ENCODE peak calls at places on chromosomes 4 and X, in ten cellular contexts. One of them, this sample, is unnamed.

GRCh38 chrX:9902651-9903050 is 64.5 kb upstream of the CLDN34 start:
- DNase-seq in SK-N-SH: no peak
- DNase-seq in neural progenitor cell: no peak
- DNase-seq in foreskin fibroblast: peak
- DNase-seq in tibial artery: no peak
- DNase-seq in cardiac fibroblast: no peak
- DNase-seq in adrenal gland: peak
- DNase-seq in fibroblast of pulmonary artery: no peak
- DNase-seq in astrocyte of the cerebellum: no peak
- DNase-seq in WERI-Rb-1: no peak
- DNase-seq in this sample: no peak

GRCh38 chrX:104565791-104566687 is at the start of gene IL1RAPL2:
- DNase-seq in adrenal gland: no peak
- DNase-seq in fibroblast of pulmonary artery: peak
- DNase-seq in SK-N-SH: peak
- DNase-seq in cardiac fibroblast: peak
- DNase-seq in foreskin fibroblast: peak
- DNase-seq in astrocyte of the cerebellum: peak
- DNase-seq in tibial artery: no peak
- DNase-seq in WERI-Rb-1: peak
- DNase-seq in neural progenitor cell: peak
- DNase-seq in this sample: no peak

GRCh38 chr4:16116493-16116990 is 32.7 kb upstream of the PROM1 start:
- DNase-seq in foreskin fibroblast: no peak
- DNase-seq in SK-N-SH: no peak
- DNase-seq in WERI-Rb-1: no peak
- DNase-seq in adrenal gland: no peak
- DNase-seq in neural progenitor cell: no peak
- DNase-seq in tibial artery: no peak
- DNase-seq in astrocyte of the cerebellum: no peak
- DNase-seq in fibroblast of pulmonary artery: no peak
- DNase-seq in cardiac fibroblast: no peak
- DNase-seq in this sample: no peak

GRCh38 chr4:147822128-147822527 is 90.2 kb downstream of the ARHGAP10 start:
- DNase-seq in neural progenitor cell: no peak
- DNase-seq in SK-N-SH: no peak
- DNase-seq in cardiac fibroblast: peak
- DNase-seq in foreskin fibroblast: peak
- DNase-seq in WERI-Rb-1: no peak
- DNase-seq in tibial artery: peak
- DNase-seq in adrenal gland: peak
- DNase-seq in astrocyte of the cerebellum: no peak
- DNase-seq in fibroblast of pulmonary artery: peak
- DNase-seq in this sample: no peak

GRCh38 chr4:46389301-46389761 is 597 bp downstream of the GABRA2 start:
- DNase-seq in WERI-Rb-1: peak
- DNase-seq in cardiac fibroblast: peak
- DNase-seq in adrenal gland: no peak
- DNase-seq in foreskin fibroblast: no peak
- DNase-seq in astrocyte of the cerebellum: no peak
- DNase-seq in fibroblast of pulmonary artery: peak
- DNase-seq in tibial artery: no peak
- DNase-seq in SK-N-SH: peak
- DNase-seq in neural progenitor cell: peak
- DNase-seq in this sample: no peak

GRCh38 chrX:109952985-109953905 is 49.7 kb upstream of the TMEM164 start:
- DNase-seq in foreskin fibroblast: no peak
- DNase-seq in astrocyte of the cerebellum: no peak
- DNase-seq in neural progenitor cell: no peak
- DNase-seq in adrenal gland: no peak
- DNase-seq in SK-N-SH: no peak
- DNase-seq in cardiac fibroblast: peak
- DNase-seq in WERI-Rb-1: no peak
- DNase-seq in fibroblast of pulmonary artery: peak
- DNase-seq in tibial artery: no peak
- DNase-seq in this sample: no peak

GRCh38 chr4:140980426-140981200 is 152.7 kb downstream of the RNF150 start:
- DNase-seq in fibroblast of pulmonary artery: no peak
- DNase-seq in foreskin fibroblast: no peak
- DNase-seq in neural progenitor cell: no peak
- DNase-seq in tibial artery: no peak
- DNase-seq in SK-N-SH: no peak
- DNase-seq in WERI-Rb-1: no peak
- DNase-seq in cardiac fibroblast: no peak
- DNase-seq in adrenal gland: no peak
- DNase-seq in astrocyte of the cerebellum: no peak
- DNase-seq in this sample: no peak

GRCh38 chr4:69750346-69750745 is 10.1 kb downstream of the SULT1B1 start:
- DNase-seq in astrocyte of the cerebellum: no peak
- DNase-seq in adrenal gland: no peak
- DNase-seq in tibial artery: no peak
- DNase-seq in cardiac fibroblast: no peak
- DNase-seq in SK-N-SH: no peak
- DNase-seq in neural progenitor cell: no peak
- DNase-seq in fibroblast of pulmonary artery: peak
- DNase-seq in foreskin fibroblast: peak
- DNase-seq in WERI-Rb-1: no peak
- DNase-seq in this sample: no peak

GRCh38 chr4:74948279-74948678 is 15.4 kb downstream of the PARM1 start:
- DNase-seq in tibial artery: no peak
- DNase-seq in WERI-Rb-1: no peak
- DNase-seq in neural progenitor cell: no peak
- DNase-seq in foreskin fibroblast: no peak
- DNase-seq in cardiac fibroblast: no peak
- DNase-seq in astrocyte of the cerebellum: no peak
- DNase-seq in SK-N-SH: no peak
- DNase-seq in adrenal gland: no peak
- DNase-seq in fibroblast of pulmonary artery: no peak
- DNase-seq in this sample: no peak

GRCh38 chr4:54192811-54193210 is 36.3 kb upstream of the PDGFRA start:
- DNase-seq in SK-N-SH: no peak
- DNase-seq in foreskin fibroblast: no peak
- DNase-seq in fibroblast of pulmonary artery: no peak
- DNase-seq in adrenal gland: no peak
- DNase-seq in cardiac fibroblast: no peak
- DNase-seq in WERI-Rb-1: peak
- DNase-seq in tibial artery: no peak
- DNase-seq in neural progenitor cell: no peak
- DNase-seq in astrocyte of the cerebellum: no peak
- DNase-seq in this sample: no peak

GRCh38 chrX:72243472-72243871 is 4.6 kb upstream of the ERCC6L start:
- DNase-seq in WERI-Rb-1: no peak
- DNase-seq in foreskin fibroblast: peak
- DNase-seq in fibroblast of pulmonary artery: peak
- DNase-seq in neural progenitor cell: no peak
- DNase-seq in tibial artery: no peak
- DNase-seq in cardiac fibroblast: peak
- DNase-seq in adrenal gland: peak
- DNase-seq in SK-N-SH: no peak
- DNase-seq in astrocyte of the cerebellum: peak
- DNase-seq in this sample: no peak

GRCh38 chrX:122219226-122219625 is 964.9 kb upstream of the GRIA3 start:
- DNase-seq in astrocyte of the cerebellum: no peak
- DNase-seq in neural progenitor cell: no peak
- DNase-seq in SK-N-SH: no peak
- DNase-seq in tibial artery: no peak
- DNase-seq in cardiac fibroblast: no peak
- DNase-seq in foreskin fibroblast: peak
- DNase-seq in WERI-Rb-1: no peak
- DNase-seq in fibroblast of pulmonary artery: no peak
- DNase-seq in adrenal gland: no peak
- DNase-seq in this sample: no peak

GRCh38 chrX:38799995-38800394 is 1.3 kb upstream of the MID1IP1 start:
- DNase-seq in foreskin fibroblast: no peak
- DNase-seq in fibroblast of pulmonary artery: no peak
- DNase-seq in SK-N-SH: no peak
- DNase-seq in tibial artery: no peak
- DNase-seq in astrocyte of the cerebellum: no peak
- DNase-seq in cardiac fibroblast: no peak
- DNase-seq in neural progenitor cell: no peak
- DNase-seq in WERI-Rb-1: peak
- DNase-seq in adrenal gland: no peak
- DNase-seq in this sample: no peak
- TF ChIP-seq CTCF in foreskin fibroblast: no peak
- TF ChIP-seq CTCF in fibroblast of pulmonary artery: no peak
- TF ChIP-seq CTCF in SK-N-SH: no peak
- TF ChIP-seq CTCF in tibial artery: no peak
- TF ChIP-seq CTCF in astrocyte of the cerebellum: no peak
- TF ChIP-seq CTCF in cardiac fibroblast: no peak
- TF ChIP-seq CTCF in neural progenitor cell: no peak
- TF ChIP-seq CTCF in WERI-Rb-1: peak
- TF ChIP-seq CTCF in adrenal gland: no peak
- TF ChIP-seq CTCF in this sample: no peak

DNA sequence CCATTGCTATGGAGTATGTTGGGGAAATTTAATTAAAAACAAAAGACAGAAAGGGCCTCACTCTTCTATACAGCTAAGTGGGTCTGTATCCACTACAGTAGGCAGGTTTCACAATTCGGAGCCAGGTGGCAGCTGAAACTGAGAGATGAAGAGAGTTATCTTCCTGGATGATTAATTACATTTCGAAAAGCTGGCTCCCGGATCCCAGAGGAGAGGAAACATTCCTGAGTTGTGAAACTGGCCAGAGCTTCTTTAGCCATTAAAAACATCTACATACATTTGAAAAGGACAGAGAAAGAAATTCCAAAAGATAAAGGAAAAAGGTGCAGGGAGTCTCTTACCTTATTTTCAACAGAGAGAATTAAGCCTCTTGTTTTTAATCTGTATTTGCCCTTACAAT is 15.5 kb upstream of the PDZD4 start:
- DNase-seq in cardiac fibroblast: peak
- DNase-seq in adrenal gland: no peak
- DNase-seq in neural progenitor cell: no peak
- DNase-seq in astrocyte of the cerebellum: no peak
- DNase-seq in tibial artery: no peak
- DNase-seq in foreskin fibroblast: peak
- DNase-seq in fibroblast of pulmonary artery: peak
- DNase-seq in SK-N-SH: no peak
- DNase-seq in WERI-Rb-1: no peak
- DNase-seq in this sample: no peak
- H3K4me3 ChIP-seq in cardiac fibroblast: no peak
- H3K4me3 ChIP-seq in adrenal gland: no peak
- H3K4me3 ChIP-seq in neural progenitor cell: no peak
- H3K4me3 ChIP-seq in astrocyte of the cerebellum: no peak
- H3K4me3 ChIP-seq in tibial artery: no peak
- H3K4me3 ChIP-seq in foreskin fibroblast: no peak
- H3K4me3 ChIP-seq in fibroblast of pulmonary artery: no peak
- H3K4me3 ChIP-seq in SK-N-SH: no peak
- H3K4me3 ChIP-seq in WERI-Rb-1: no peak
- H3K4me3 ChIP-seq in this sample: no peak

GRCh38 chr4:108779958-108780357 is 17.1 kb upstream of the ETNPPL start:
- DNase-seq in cardiac fibroblast: no peak
- DNase-seq in SK-N-SH: no peak
- DNase-seq in foreskin fibroblast: peak
- DNase-seq in neural progenitor cell: no peak
- DNase-seq in fibroblast of pulmonary artery: no peak
- DNase-seq in tibial artery: no peak
- DNase-seq in astrocyte of the cerebellum: no peak
- DNase-seq in adrenal gland: no peak
- DNase-seq in WERI-Rb-1: no peak
- DNase-seq in this sample: no peak

GRCh38 chr4:108787724-108788123 is 24.9 kb upstream of the ETNPPL start:
- DNase-seq in adrenal gland: no peak
- DNase-seq in foreskin fibroblast: no peak
- DNase-seq in fibroblast of pulmonary artery: no peak
- DNase-seq in tibial artery: no peak
- DNase-seq in WERI-Rb-1: no peak
- DNase-seq in astrocyte of the cerebellum: no peak
- DNase-seq in neural progenitor cell: no peak
- DNase-seq in SK-N-SH: no peak
- DNase-seq in cardiac fibroblast: no peak
- DNase-seq in this sample: no peak

GRCh38 chr4:108786351-108786750 is 23.5 kb upstream of the ETNPPL start:
- DNase-seq in neural progenitor cell: no peak
- DNase-seq in tibial artery: no peak
- DNase-seq in foreskin fibroblast: no peak
- DNase-seq in cardiac fibroblast: no peak
- DNase-seq in fibroblast of pulmonary artery: no peak
- DNase-seq in adrenal gland: no peak
- DNase-seq in WERI-Rb-1: no peak
- DNase-seq in SK-N-SH: no peak
- DNase-seq in astrocyte of the cerebellum: no peak
- DNase-seq in this sample: no peak

GRCh38 chr4:108787106-108787505 is 24.3 kb upstream of the ETNPPL start:
- DNase-seq in astrocyte of the cerebellum: no peak
- DNase-seq in SK-N-SH: no peak
- DNase-seq in WERI-Rb-1: no peak
- DNase-seq in adrenal gland: no peak
- DNase-seq in cardiac fibroblast: no peak
- DNase-seq in fibroblast of pulmonary artery: no peak
- DNase-seq in tibial artery: no peak
- DNase-seq in foreskin fibroblast: no peak
- DNase-seq in neural progenitor cell: no peak
- DNase-seq in this sample: no peak

DNA sequence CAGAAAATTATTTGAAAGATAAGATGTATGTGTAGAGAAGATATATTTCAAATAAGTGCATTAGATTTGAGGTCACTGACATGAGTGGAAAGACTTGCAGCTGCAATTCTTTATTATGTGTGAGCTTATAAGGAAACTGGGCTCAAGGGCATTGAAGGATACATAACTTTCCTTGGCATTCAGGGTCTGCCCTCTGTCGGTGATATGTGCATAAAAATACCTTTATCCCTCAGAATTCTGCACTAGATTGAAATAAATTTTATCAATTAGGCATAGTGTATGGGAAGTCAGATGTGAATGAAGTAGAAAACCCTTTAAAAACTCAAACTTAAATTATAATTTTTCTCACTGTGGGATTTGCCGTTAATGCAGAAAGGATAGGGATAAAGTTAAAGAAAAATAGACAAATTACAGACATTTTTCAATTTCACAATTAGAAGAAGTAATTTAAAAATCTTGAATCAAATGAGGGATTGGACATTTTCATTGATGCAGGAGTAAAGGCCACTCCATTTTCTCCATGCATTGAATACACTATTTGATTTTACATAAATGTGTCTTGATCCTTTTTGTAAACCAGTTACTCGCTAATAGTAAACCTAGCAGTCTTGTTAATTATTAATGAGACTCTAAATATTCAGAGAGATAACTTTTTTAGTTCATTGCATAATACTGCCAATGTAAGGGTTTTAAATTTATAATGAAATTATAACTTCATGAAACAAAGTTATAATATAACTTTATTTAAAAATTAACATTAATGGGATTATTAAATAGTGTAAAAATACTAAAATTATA is 21.0 kb upstream of the ETNPPL start:
- DNase-seq in WERI-Rb-1: no peak
- DNase-seq in tibial artery: no peak
- DNase-seq in adrenal gland: no peak
- DNase-seq in foreskin fibroblast: peak
- DNase-seq in SK-N-SH: no peak
- DNase-seq in neural progenitor cell: no peak
- DNase-seq in cardiac fibroblast: peak
- DNase-seq in fibroblast of pulmonary artery: peak
- DNase-seq in astrocyte of the cerebellum: peak
- DNase-seq in this sample: no peak
- TF ChIP-seq CTCF in WERI-Rb-1: peak
- TF ChIP-seq CTCF in tibial artery: no peak
- TF ChIP-seq CTCF in adrenal gland: peak
- TF ChIP-seq CTCF in foreskin fibroblast: peak
- TF ChIP-seq CTCF in SK-N-SH: peak
- TF ChIP-seq CTCF in neural progenitor cell: peak
- TF ChIP-seq CTCF in cardiac fibroblast: no peak
- TF ChIP-seq CTCF in fibroblast of pulmonary artery: peak
- TF ChIP-seq CTCF in astrocyte of the cerebellum: peak
- TF ChIP-seq CTCF in this sample: peak

GRCh38 chrX:39175418-39176057 is 374.3 kb downstream of the MID1IP1 start:
- DNase-seq in neural progenitor cell: no peak
- DNase-seq in astrocyte of the cerebellum: no peak
- DNase-seq in foreskin fibroblast: no peak
- DNase-seq in WERI-Rb-1: no peak
- DNase-seq in fibroblast of pulmonary artery: no peak
- DNase-seq in cardiac fibroblast: no peak
- DNase-seq in tibial artery: no peak
- DNase-seq in adrenal gland: no peak
- DNase-seq in SK-N-SH: no peak
- DNase-seq in this sample: no peak
- H3K4me3 ChIP-seq in neural progenitor cell: no peak
- H3K4me3 ChIP-seq in astrocyte of the cerebellum: no peak
- H3K4me3 ChIP-seq in foreskin fibroblast: no peak
- H3K4me3 ChIP-seq in WERI-Rb-1: no peak
- H3K4me3 ChIP-seq in fibroblast of pulmonary artery: no peak
- H3K4me3 ChIP-seq in cardiac fibroblast: no peak
- H3K4me3 ChIP-seq in tibial artery: no peak
- H3K4me3 ChIP-seq in adrenal gland: no peak
- H3K4me3 ChIP-seq in SK-N-SH: no peak
- H3K4me3 ChIP-seq in this sample: no peak

This sample was measured in GM12864.